ENCODE peak calls at places on chromosomes 7 and 10, in six cellular contexts. S is PC-3, E is A549, X is GM13976, V is fibroblast of mammary gland, I is choroid plexus epithelial cell. W is an unnamed sample.

GRCh38 chr7:94301024-94301588 is 93.6 kb upstream of the COL1A2 start:
- DNase-seq in S (peak; percentile 91), E (peak; percentile 95), X (no peak), V (peak; percentile 98), I (peak; percentile 99), W (no peak)

GRCh38 chr10:16770646-16771045 is 46.6 kb downstream of the RSU1 start:
- DNase-seq in S (no peak), E (no peak), X (no peak), V (no peak), I (no peak), W (peak; percentile 13)

GRCh38 chr10:122780391-122780790 is 65.3 kb downstream of the CUZD1 start:
- DNase-seq in S (peak; percentile 52), E (no peak), X (no peak), V (no peak), I (no peak), W (no peak)

GRCh38 chr10:114623661-114624294 is 34.3 kb downstream of the ABLIM1 start:
- DNase-seq in S (peak; percentile 89), E (peak; percentile 65), X (no peak), V (peak; percentile 77), I (peak; percentile 77), W (no peak)

GRCh38 chr10:3424102-3424803 is 251.7 kb upstream of the PITRM1 start:
- DNase-seq in S (peak; percentile 61), E (no peak), X (no peak), V (peak; percentile 78), I (peak; percentile 84), W (no peak)

GRCh38 chr10:33657154-33657900 is 322.9 kb upstream of the NRP1 start:
- DNase-seq in S (peak; percentile 94), E (peak; percentile 67), X (no peak), V (peak; percentile 70), I (peak; percentile 63), W (no peak)

GRCh38 chr10:14664345-14664744 is 110.4 kb downstream of the FAM107B start:
- DNase-seq in S (no peak), E (no peak), X (no peak), V (no peak), I (no peak), W (no peak)

GRCh38 chr7:66236713-66237303 is 31.7 kb downstream of the TPST1 start:
- DNase-seq in S (no peak), E (no peak), X (no peak), V (no peak), I (no peak), W (no peak)

GRCh38 chr10:777913-778479 is 88.5 kb upstream of the DIP2C start:
- DNase-seq in S (no peak), E (no peak), X (peak; percentile 30), V (no peak), I (no peak), W (no peak)

GRCh38 chr7:30845426-30846135 is 66.1 kb upstream of the AQP1 start:
- DNase-seq in S (peak; percentile 48), E (no peak), X (no peak), V (peak; percentile 40), I (peak; percentile 37), W (no peak)

GRCh38 chr7:132764762-132765161 is 188.5 kb upstream of the PLXNA4 start:
- DNase-seq in S (no peak), E (no peak), X (no peak), V (no peak), I (no peak), W (no peak)

GRCh38 chr10:125449571-125449970 is 233.4 kb downstream of the TEX36 start:
- DNase-seq in S (no peak), E (no peak), X (no peak), V (no peak), I (no peak), W (no peak)

GRCh38 chr10:125450218-125450617 is 232.7 kb downstream of the TEX36 start:
- DNase-seq in S (no peak), E (no peak), X (no peak), V (no peak), I (no peak), W (no peak)

GRCh38 chr10:125451319-125451718 is 231.6 kb downstream of the TEX36 start:
- DNase-seq in S (no peak), E (no peak), X (no peak), V (no peak), I (no peak), W (no peak)

GRCh38 chr10:125444790-125445189 is 238.2 kb downstream of the TEX36 start:
- DNase-seq in S (no peak), E (no peak), X (no peak), V (no peak), I (no peak), W (no peak)

GRCh38 chr10:125448596-125448995 is 234.4 kb downstream of the TEX36 start:
- DNase-seq in S (peak; percentile 30), E (peak; percentile 53), X (no peak), V (peak; percentile 2), I (peak; percentile 6), W (no peak)
- TF ChIP-seq CTCF in S (peak; percentile 69), E (peak; percentile 48), X (peak; percentile 16), V (peak; percentile 41), I (peak; percentile 56), W (peak; percentile 48)

GRCh38 chr10:104045151-104046089 is 40.3 kb downstream of the COL17A1 start:
- DNase-seq in S (peak; percentile 80), E (peak; percentile 78), X (peak; percentile 48), V (peak; percentile 75), I (peak; percentile 91), W (peak; percentile 51)
- TF ChIP-seq CTCF in S (peak; percentile 70), E (peak; percentile 93), X (no peak), V (peak; percentile 85), I (peak; percentile 93), W (peak; percentile 53)

GRCh38 chr7:11786186-11786585 is 45.8 kb downstream of the THSD7A start:
- DNase-seq in S (peak; percentile 94), E (peak; percentile 90), X (no peak), V (no peak), I (peak; percentile 85), W (no peak)
- TF ChIP-seq CTCF in S (no peak), E (no peak), X (no peak), V (no peak), I (no peak), W (no peak)

DNA sequence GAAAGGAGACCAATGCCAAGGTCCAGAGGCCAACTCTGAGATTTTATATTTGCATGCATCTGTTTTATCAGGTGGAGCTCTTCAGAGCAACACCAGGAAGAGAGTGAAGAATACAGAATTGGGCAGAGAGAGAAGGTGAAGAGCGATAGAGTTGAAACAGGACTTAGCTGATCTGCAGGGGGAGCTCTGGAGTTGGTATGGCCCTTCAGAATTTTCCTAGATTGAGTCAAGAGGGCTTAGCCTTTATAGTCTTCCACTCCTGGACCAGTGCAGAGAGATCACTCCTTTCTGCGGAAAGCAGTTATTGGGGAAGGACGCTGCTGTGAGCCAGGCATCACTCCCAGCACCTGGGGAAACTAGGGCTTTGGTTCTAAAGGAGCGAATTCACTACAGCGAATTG is 105.0 kb upstream of the DGKB start:
- DNase-seq in S (peak; percentile 53), E (peak; percentile 22), X (no peak), V (peak; percentile 7), I (peak; percentile 33), W (no peak)
- TF ChIP-seq CTCF in S (peak; percentile 72), E (peak; percentile 16), X (no peak), V (peak; percentile 39), I (peak; percentile 65), W (peak; percentile 21)

DNA sequence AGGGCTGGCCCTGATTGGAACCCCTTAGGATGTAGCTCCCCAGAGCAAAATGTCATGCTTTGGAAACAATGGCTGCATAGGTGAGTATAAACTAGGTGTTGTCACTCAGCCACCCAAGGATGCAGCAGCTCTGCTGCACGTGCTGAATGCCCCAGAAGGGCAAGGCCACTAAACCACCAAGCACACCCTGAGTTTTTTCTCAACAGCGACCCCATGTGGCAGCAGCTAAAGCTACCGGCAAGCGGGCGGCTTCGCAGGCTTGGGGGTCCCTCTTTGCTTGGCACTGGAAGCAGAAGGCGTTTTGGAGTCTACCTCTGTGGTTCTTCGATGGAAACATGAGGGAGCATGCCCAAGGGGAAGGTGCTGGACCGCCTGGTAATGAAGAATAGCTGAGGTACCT is 152.3 kb downstream of the GFRA1 start:
- DNase-seq in S (no peak), E (no peak), X (no peak), V (no peak), I (no peak), W (no peak)
- TF ChIP-seq CTCF in S (no peak), E (no peak), X (no peak), V (peak; percentile 35), I (peak; percentile 13), W (peak; percentile 33)

GRCh38 chr7:120059641-120060040 is 213.3 kb upstream of the KCND2 start:
- DNase-seq in S (no peak), E (no peak), X (no peak), V (no peak), I (no peak), W (no peak)
- TF ChIP-seq CTCF in S (no peak), E (no peak), X (no peak), V (no peak), I (no peak), W (no peak)

GRCh38 chr10:29608062-29608461 is 26.7 kb downstream of the SVIL start:
- DNase-seq in S (no peak), E (no peak), X (no peak), V (no peak), I (no peak), W (no peak)
- TF ChIP-seq CTCF in S (no peak), E (no peak), X (no peak), V (no peak), I (no peak), W (no peak)

GRCh38 chr10:34709637-34710390 is 105.3 kb downstream of the PARD3 start:
- DNase-seq in S (no peak), E (no peak), X (no peak), V (no peak), I (peak; percentile 48), W (no peak)
- TF ChIP-seq CTCF in S (no peak), E (no peak), X (no peak), V (no peak), I (no peak), W (no peak)

W was measured in GM13977.